ENCODE peak calls at places on chromosomes 3 and 15, in five cellular contexts. K, B, R, N and I are unnamed samples.

GRCh38 chr3:33791477-33792166 is 6.8 kb upstream of the PDCD6IP start:
- DNase-seq in N (peak), K (peak), B (peak), R (no peak), I (no peak)

GRCh38 chr3:192395506-192395905 is 331.8 kb downstream of the FGF12 start:
- DNase-seq in K (peak), N (no peak), B (no peak), R (no peak), I (no peak)

GRCh38 chr3:63325386-63325785 is 47.3 kb downstream of the SYNPR start:
- DNase-seq in K (no peak), R (no peak), B (no peak), N (no peak), I (no peak)

GRCh38 chr3:42032693-42033349 is 58.3 kb upstream of the TRAK1 start:
- DNase-seq in N (peak), B (peak), K (peak), R (no peak), I (no peak)

GRCh38 chr3:69806735-69807438 is 67.6 kb downstream of the MITF start:
- DNase-seq in B (peak), N (peak), K (peak), R (no peak), I (no peak)

GRCh38 chr3:142618917-142619401 is 22.8 kb downstream of the PLS1 start:
- DNase-seq in N (no peak), K (peak), R (no peak), B (no peak), I (no peak)

GRCh38 chr15:34609102-34609501 is 25.7 kb upstream of the GOLGA8B start:
- DNase-seq in K (no peak), N (no peak), B (no peak), R (no peak), I (no peak)

GRCh38 chr3:4722103-4722502 is 229.0 kb downstream of the ITPR1 start:
- DNase-seq in R (no peak), N (peak), K (peak), B (peak), I (no peak)

GRCh38 chr15:64507293-64507802 is 47.0 kb downstream of the ZNF609 start:
- DNase-seq in N (peak), B (peak), K (peak), R (no peak), I (no peak)

GRCh38 chr3:13494463-13495350 is 14.6 kb downstream of the HDAC11 start:
- DNase-seq in K (no peak), B (peak), N (peak), R (no peak), I (no peak)

GRCh38 chr3:35393916-35394315 is 245.4 kb upstream of the ARPP21 start:
- DNase-seq in N (no peak), B (no peak), K (peak), R (peak), I (peak)

GRCh38 chr15:70875001-70875782 is 17.0 kb downstream of the THAP10 start:
- DNase-seq in K (no peak), N (peak), R (no peak), B (peak), I (no peak)

GRCh38 chr3:73575519-73575918 is 49.2 kb downstream of the PDZRN3 start:
- DNase-seq in R (no peak), N (no peak), B (no peak), K (no peak), I (no peak)

GRCh38 chr3:17964113-17964512 is 221.7 kb upstream of the TBC1D5 start:
- DNase-seq in N (no peak), K (no peak), B (no peak), R (no peak), I (no peak)

GRCh38 chr3:42688487-42689420 is 3.4 kb downstream of the KLHL40 start:
- DNase-seq in K (no peak), R (no peak), B (no peak), N (no peak), I (no peak)

GRCh38 chr3:73786346-73786807 is 161.6 kb upstream of the PDZRN3 start:
- DNase-seq in K (peak), B (peak), N (peak), R (no peak), I (no peak)

GRCh38 chr3:12289562-12289961 is 692 bp downstream of the PPARG start:
- DNase-seq in B (no peak), K (no peak), N (no peak), R (no peak), I (no peak)

GRCh38 chr3:150307862-150308261 is 100.2 kb upstream of the TSC22D2 start:
- DNase-seq in R (no peak), B (no peak), N (no peak), K (no peak), I (no peak)

GRCh38 chr3:9976736-9977709 is 9.6 kb downstream of the EMC3 start:
- DNase-seq in K (peak), R (no peak), B (peak), N (peak), I (no peak)

GRCh38 chr3:146882206-146882605 is 277.1 kb upstream of the PLSCR5 start:
- DNase-seq in N (no peak), R (no peak), K (no peak), B (no peak), I (no peak)

GRCh38 chr3:69867941-69868505 is 128.8 kb downstream of the MITF start:
- DNase-seq in K (no peak), B (peak), N (peak), R (no peak), I (no peak)

GRCh38 chr3:42822828-42823227 is 13.6 kb downstream of the ACKR2 start:
- DNase-seq in K (no peak), B (peak), R (no peak), N (no peak), I (no peak)

GRCh38 chr3:129992781-129993180 is 18.3 kb downstream of the TRH start:
- DNase-seq in N (peak), B (no peak), R (peak), K (no peak), I (no peak)

GRCh38 chr15:31365655-31366127 is 39.1 kb downstream of the KLF13 start:
- DNase-seq in B (peak), R (peak), K (no peak), N (peak), I (peak)

GRCh38 chr3:24202071-24202470 is 257.0 kb downstream of the NR1D2 start:
- DNase-seq in B (no peak), K (no peak), R (no peak), N (no peak), I (no peak)

GRCh38 chr15:74322558-74323180 is 44.8 kb downstream of the CYP11A1 start:
- DNase-seq in K (peak), N (peak), B (peak), R (peak), I (no peak)

GRCh38 chr15:81749667-81750360 is 296.0 kb downstream of the MEX3B start:
- DNase-seq in K (no peak), R (no peak), B (no peak), N (no peak), I (no peak)
- H4K8ac ChIP-seq in K (no peak), R (no peak), B (no peak), N (no peak), I (peak)

DNA sequence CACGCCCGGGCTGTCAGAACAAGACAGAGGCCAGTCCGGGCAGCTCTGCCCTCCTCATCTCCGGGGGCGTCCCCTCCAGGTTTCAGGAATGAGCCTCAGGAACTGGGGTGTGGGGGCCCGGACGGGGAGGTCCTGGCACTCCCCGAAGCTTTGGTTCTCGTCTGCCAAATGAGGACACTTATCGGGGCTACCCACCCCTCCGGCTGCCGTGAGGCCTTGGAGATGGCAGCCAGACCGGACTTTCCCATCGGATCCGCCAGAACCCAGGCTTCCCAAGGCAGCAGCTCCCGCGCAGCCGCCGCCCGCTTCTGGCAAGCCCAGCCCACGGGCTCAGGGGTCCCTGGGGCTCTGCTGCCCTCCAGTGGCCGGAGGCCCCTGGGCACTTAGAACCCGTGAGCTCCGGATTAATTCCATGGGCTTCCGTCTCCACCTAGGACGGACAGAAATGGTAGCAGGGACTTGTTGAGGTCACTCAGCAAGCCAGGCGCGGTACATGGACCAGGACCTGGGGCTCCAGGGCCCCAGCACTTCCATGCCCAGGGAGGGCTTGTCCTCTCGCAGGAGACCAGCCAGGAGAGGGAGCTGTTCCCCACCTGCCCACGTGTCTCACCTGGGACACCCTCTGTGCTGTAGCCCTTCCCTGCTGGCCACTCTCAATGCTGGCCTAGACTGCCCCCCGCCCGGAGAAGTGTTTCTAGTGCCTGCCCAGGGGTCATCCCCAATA is 89.4 kb downstream of the LINGO1 start:
- DNase-seq in R (peak), K (peak), B (peak), N (peak), I (peak)
- H3K9ac ChIP-seq in R (no peak), K (no peak), B (peak), N (peak), I (no peak)

DNA sequence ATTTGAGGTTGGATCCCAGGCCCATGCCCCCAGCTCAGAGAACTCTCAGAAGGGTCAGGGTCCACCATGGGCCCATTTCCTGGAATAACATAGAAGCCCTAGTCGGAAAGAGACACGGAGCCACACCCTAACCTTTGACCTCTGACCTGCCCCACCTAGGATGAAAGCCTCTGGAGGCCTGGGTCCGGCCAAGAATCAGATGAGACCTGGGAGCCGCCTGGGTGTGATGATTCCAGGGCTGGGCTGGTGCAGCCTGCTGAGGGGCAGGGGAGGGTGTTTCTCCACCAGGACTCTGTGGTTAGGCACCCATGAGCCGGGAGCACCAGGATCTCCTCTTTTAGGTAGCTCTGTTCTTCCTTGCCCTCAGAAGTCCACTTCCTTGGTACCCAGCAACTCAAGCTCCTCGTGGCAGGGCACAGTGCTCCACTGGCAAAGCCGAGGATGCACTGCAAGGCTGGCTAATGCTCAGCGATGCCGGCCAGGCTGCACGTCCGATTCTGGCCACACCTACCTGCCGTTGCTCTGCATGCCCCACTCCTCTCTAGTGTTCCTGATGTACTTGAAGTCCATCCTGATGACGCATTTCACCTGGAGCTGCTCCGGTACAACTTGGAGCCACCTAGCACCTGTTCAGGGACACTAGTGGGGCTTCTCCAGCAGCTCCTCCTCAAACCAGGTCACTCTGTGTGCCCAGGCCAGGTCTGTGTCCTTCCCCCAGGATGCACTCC is 57.4 kb downstream of the ZNF445 start:
- DNase-seq in R (no peak), N (no peak), B (no peak), K (peak), I (no peak)
- H3K23ac ChIP-seq in R (no peak), N (no peak), B (no peak), K (no peak), I (no peak)

GRCh38 chr15:101151286-101151685 is 100.6 kb downstream of the CHSY1 start:
- DNase-seq in R (no peak), K (no peak), N (no peak), B (no peak), I (no peak)

GRCh38 chr15:101148881-101149664 is 102.8 kb downstream of the CHSY1 start:
- DNase-seq in B (no peak), N (no peak), K (no peak), R (no peak), I (no peak)

GRCh38 chr15:101150723-101151040 is 101.2 kb downstream of the CHSY1 start:
- DNase-seq in K (no peak), B (no peak), N (no peak), R (no peak), I (no peak)

GRCh38 chr15:101148166-101148880 is 103.5 kb downstream of the CHSY1 start:
- DNase-seq in B (no peak), N (no peak), R (no peak), K (no peak), I (no peak)

DNA sequence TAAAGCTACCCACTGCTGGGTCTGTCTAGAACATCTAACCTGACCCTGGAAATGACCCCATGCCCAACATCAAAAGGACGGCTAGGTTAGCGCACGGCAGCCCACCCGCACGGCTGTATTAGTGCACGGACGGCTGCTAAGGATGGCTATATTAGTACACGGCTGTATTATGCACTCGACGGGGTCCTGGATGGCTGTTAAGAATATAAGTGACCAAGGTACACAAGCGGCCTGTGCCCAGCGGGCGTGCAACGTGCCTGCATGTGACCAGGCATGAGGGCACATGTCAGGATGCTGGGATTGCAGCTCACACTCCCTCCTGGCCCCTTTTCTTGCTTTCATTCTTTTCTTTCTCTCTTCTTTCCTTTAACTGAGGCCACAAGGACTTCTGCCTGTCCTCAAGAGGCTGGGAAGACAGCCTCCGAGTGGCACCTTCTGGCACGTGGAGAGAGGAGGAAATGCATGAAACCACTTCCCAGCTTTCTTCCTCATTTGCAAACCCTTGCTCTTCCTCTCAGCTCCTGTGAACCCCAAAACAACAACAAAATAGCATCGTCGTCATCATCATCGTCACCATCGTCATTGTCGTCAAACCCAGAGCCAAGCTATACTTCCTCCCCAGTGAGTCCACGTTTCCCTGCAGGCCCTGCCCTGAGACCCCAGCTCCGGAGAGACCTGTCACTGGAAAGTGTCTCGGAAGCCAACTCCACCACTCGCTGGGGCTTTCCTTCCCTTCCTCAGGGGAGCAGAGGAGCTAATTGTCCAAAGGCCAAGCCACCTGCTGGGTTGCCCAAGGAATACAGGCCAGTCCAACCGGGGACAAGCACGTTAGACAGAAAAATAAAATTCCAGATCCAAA is 101.8 kb downstream of the CHSY1 start:
- DNase-seq in N (no peak), R (no peak), B (no peak), K (no peak), I (no peak)
- H4K8ac ChIP-seq in N (no peak), R (no peak), B (no peak), K (no peak), I (no peak)

DNA sequence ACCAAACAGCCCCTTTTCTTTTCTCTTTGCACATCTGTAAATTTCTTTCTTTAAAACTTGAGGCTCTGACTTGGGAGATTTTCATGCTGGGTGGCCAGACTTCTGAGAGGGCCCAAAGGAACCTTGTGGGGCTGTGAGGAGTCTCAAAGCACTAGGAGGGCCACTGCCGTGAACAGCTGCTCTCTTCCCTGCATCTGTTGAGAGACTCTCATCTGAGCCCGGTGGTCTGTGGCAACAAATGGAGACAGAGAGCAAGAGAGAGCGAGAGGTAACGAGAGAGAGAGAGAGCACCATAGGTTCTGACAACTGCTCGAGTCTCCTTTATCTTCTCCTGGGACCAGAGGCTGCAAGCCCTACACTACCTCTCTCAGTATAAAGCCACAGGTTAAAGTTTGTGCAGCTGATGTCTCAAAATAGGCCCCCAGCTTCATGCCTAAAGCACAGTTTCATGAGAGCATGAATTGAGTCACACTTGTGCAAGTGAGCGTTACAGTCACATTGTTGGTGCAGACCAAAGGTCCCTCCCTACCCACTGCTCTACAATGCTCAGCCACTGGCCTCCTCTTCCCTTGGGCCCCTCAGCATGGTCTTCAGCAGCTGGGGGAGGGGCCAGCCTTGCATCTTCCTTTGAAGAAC is 60.7 kb downstream of the ZNF621 start:
- DNase-seq in K (no peak), B (no peak), R (no peak), N (no peak), I (no peak)
- H3K9ac ChIP-seq in K (no peak), B (no peak), R (no peak), N (peak), I (no peak)

DNA sequence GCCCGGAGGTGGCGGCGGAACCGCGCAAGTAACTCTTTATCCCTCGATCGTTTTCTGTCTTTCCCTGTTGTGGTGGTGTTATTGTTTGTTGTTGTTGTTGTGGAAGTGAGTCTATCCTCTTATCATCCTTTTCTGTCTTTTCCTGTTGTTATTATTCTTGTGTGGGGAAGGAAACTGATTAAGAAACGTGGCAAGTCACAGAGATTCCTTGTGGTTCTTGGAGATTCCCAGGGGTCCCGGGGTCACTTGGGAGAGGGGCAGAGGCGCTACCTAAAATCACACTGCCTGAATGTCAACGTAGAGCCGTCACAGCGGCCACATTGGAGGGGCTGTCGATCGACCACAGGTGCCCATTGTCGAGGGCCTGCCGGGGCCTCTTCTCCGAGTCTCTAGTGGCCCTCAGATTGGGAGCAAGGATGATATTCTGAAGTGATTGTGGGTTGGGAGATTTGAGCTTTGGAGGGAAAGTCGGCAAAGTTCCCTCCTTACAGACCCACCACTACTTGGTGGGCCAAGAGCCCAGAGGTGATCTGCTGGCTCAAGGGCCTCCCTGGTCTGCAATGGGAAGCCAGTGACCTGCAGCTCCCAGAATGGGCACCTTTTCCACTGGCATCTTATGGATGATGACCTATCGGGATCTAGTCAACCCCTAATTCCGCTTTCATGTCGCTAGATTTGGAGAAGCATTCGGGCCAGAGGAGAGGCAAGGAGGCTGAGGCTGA is 816 bp downstream of the PARP14 start:
- DNase-seq in N (peak), R (peak), B (no peak), K (no peak), I (peak)
- H3K23ac ChIP-seq in N (no peak), R (no peak), B (peak), K (no peak), I (no peak)

GRCh38 chr3:167882057-167882667 is 146.6 kb downstream of the SERPINI1 start:
- DNase-seq in B (peak), R (no peak), K (no peak), N (peak), I (no peak)
- H4K8ac ChIP-seq in B (no peak), R (no peak), K (no peak), N (no peak), I (no peak)

DNA sequence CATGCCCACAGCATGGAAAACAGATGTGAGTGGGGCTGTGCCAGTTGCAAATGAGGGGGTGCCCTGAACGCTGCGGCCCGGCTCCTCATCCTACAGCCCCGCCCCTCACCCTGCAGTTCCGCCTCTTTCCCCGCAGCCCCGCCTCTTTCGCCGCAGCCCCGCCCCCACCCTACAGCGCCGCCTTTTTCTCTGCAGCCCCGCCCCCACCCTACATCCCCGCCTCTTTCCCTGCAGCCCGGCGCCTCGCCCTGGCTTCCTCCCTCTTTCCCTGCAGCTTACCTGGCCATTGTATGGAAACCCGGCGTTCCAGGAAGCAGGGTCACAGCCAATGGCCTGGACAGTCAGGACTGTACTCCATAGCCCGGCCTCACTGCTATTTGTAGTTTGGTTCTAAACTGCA is 284.8 kb downstream of the TLE3 start:
- DNase-seq in R (peak), B (no peak), N (no peak), K (no peak), I (no peak)
- H3K9ac ChIP-seq in R (no peak), B (no peak), N (no peak), K (no peak), I (no peak)